ENCODE peak calls at places on chromosomes 4 and X, in six cellular contexts. C, N, I, V, G and K are unnamed samples.

GRCh38 chr4:132809298-132810032 is 339.6 kb upstream of the PCDH10 start:
- DNase-seq in C (no peak), N (no peak), I (no peak), V (no peak), G (no peak), K (peak; percentile 91)

GRCh38 chrX:133215747-133216146 is 2.4 kb downstream of the TFDP3 start:
- DNase-seq in C (no peak), N (no peak), I (peak; percentile 2), V (no peak), G (no peak), K (no peak)

GRCh38 chr4:186485621-186486062 is 69.7 kb downstream of the MTNR1A start:
- DNase-seq in C (no peak), N (peak; percentile 21), I (peak; percentile 19), V (no peak), G (no peak), K (no peak)

GRCh38 chr4:80846210-80846609 is 184.3 kb upstream of the BMP3 start:
- DNase-seq in C (no peak), N (no peak), I (no peak), V (no peak), G (no peak), K (no peak)

GRCh38 chrX:7617994-7618393 is 225.0 kb upstream of the VCX start:
- DNase-seq in C (no peak), N (no peak), I (no peak), V (no peak), G (no peak), K (no peak)

GRCh38 chr4:52824603-52825310 is 37.4 kb upstream of the RASL11B start:
- DNase-seq in C (no peak), N (no peak), I (peak; percentile 85), V (no peak), G (peak; percentile 38), K (peak; percentile 91)

GRCh38 chrX:110987292-110987691 is 108.7 kb upstream of the PAK3 start:
- DNase-seq in C (no peak), N (no peak), I (no peak), V (no peak), G (no peak), K (no peak)

GRCh38 chr4:48342559-48342878 is 1.2 kb downstream of the SLAIN2 start:
- DNase-seq in C (no peak), N (no peak), I (no peak), V (no peak), G (no peak), K (no peak)

GRCh38 chr4:7202391-7202790 is 10.1 kb downstream of the SORCS2 start:
- DNase-seq in C (no peak), N (no peak), I (peak; percentile 37), V (peak; percentile 0), G (no peak), K (no peak)

GRCh38 chr4:169971456-169972015 is 54.7 kb downstream of the MFAP3L start:
- DNase-seq in C (no peak), N (peak; percentile 39), I (no peak), V (no peak), G (no peak), K (no peak)

GRCh38 chrX:150870487-150871340 is 27.8 kb downstream of the CD99L2 start:
- DNase-seq in C (no peak), N (no peak), I (peak; percentile 38), V (no peak), G (no peak), K (no peak)

GRCh38 chr4:141684785-141685184 is 48.4 kb downstream of the IL15 start:
- DNase-seq in C (no peak), N (no peak), I (peak; percentile 73), V (no peak), G (no peak), K (no peak)

GRCh38 chr4:13368262-13368661 is 115.9 kb downstream of the RAB28 start:
- DNase-seq in C (no peak), N (no peak), I (peak; percentile 12), V (no peak), G (no peak), K (no peak)

GRCh38 chr4:186765138-186765537 is 41.5 kb upstream of the FAT1 start:
- DNase-seq in C (peak; percentile 24), N (no peak), I (peak; percentile 20), V (no peak), G (no peak), K (no peak)

GRCh38 chr4:128848461-128848860 is 39.0 kb downstream of the JADE1 start:
- DNase-seq in C (no peak), N (no peak), I (no peak), V (no peak), G (no peak), K (no peak)

DNA sequence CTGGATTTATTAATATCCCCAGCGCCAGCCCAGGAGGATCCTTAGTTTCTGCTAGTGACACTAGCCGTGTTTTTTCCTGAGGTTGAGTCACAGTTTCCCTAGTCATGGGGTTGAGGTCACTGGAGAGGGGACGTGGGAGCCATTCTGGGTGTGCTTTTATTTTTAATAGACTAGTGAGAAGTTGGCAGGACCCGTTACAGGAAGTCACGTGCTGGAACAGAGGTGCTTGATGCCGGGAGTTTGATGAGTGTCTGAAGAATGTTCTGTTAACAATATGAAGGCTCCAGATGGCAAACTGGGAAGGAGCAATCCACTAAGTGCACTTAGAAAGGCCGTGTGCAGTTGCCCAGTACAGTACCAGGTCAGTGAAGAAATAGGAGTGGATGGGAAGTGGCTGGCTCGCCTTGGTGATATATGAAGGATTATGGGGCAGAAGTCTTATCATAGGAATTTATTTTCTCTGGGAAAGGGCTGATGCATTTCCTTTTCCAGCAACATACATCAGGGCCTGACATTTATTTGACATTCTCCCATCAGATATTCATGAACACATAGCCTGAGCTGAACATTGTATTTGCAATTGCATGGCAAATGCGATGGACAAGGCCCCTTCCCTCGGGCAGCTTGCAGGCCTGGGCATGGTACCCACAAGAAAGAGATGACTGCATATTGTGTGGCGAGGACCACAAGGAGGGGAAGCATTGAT is 291.8 kb downstream of the FBXW7 start:
- DNase-seq in C (no peak), N (peak; percentile 73), I (no peak), V (peak; percentile 60), G (no peak), K (peak; percentile 89)
- TF ChIP-seq CTCF in C (no peak), N (no peak), I (no peak), V (no peak), G (no peak), K (no peak)

GRCh38 chr4:74109894-74110605 is 11.1 kb upstream of the CXCL2 start:
- DNase-seq in C (no peak), N (no peak), I (peak; percentile 93), V (no peak), G (no peak), K (no peak)

GRCh38 chr4:74110670-74111069 is 11.7 kb upstream of the CXCL2 start:
- DNase-seq in C (no peak), N (no peak), I (no peak), V (no peak), G (no peak), K (no peak)

GRCh38 chr4:74108457-74109115 is 9.6 kb upstream of the CXCL2 start:
- DNase-seq in C (no peak), N (no peak), I (no peak), V (no peak), G (no peak), K (no peak)

GRCh38 chr4:74111576-74111975 is 12.6 kb upstream of the CXCL2 start:
- DNase-seq in C (no peak), N (no peak), I (no peak), V (no peak), G (no peak), K (no peak)

DNA sequence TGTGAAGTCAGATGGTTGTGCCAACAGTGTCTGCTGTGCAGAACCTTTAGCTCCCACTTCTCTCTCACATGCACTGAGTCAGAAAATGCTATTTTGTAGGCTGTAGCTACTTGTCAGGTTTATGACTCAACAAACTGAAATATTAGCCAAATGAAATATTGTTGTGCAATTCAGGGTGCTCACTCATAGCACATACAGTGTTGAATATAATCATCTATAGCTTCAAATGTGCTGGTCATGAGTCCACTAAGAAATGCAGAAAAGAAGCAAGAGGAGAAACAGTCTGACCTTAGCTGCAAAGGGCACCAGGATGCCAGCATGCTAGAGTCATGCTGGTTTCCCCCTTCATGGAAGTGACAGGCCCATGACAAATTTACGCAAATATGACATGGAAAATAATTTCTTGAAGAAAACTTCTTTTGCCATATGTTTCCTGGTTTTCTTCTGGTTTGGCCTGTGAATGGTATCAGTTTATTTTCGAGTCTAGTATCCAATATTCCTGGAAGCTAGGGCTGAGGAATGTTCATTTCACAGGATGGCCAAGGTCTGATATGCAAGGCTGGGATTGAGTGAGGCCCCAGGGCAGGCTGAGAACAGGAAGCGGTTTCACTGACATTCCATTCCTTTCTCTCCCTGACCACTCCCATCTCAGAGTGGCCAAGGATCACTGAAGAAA is 10.3 kb upstream of the CXCL2 start:
- DNase-seq in C (no peak), N (peak; percentile 70), I (peak; percentile 97), V (no peak), G (no peak), K (no peak)
- TF ChIP-seq POLR2A in C (no peak), N (no peak), I (peak; percentile 7), V (no peak), G (no peak), K (no peak)

DNA sequence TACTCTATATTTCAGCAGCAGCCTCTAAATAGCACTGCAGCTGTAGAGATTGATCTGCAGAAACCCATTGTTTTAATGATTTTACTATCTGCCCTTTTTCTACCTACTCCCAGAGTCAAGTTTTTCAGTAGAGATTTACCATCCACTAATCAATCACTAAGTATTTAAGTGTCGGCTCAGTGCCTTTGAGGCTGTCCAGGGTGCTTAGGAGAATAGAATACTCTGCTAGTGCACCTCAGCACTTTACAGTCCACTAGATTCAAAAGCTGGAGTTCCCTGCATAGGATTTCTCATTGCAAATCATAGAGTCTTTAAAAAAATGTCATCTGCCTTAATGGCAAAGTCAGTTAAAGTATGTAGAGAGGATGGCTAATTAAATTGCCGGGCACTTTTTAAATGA is 29.6 kb upstream of the ANAPC4 start:
- DNase-seq in C (no peak), N (no peak), I (no peak), V (no peak), G (no peak), K (no peak)
- TF ChIP-seq CTCF in C (no peak), N (no peak), I (no peak), V (no peak), G (no peak), K (no peak)

DNA sequence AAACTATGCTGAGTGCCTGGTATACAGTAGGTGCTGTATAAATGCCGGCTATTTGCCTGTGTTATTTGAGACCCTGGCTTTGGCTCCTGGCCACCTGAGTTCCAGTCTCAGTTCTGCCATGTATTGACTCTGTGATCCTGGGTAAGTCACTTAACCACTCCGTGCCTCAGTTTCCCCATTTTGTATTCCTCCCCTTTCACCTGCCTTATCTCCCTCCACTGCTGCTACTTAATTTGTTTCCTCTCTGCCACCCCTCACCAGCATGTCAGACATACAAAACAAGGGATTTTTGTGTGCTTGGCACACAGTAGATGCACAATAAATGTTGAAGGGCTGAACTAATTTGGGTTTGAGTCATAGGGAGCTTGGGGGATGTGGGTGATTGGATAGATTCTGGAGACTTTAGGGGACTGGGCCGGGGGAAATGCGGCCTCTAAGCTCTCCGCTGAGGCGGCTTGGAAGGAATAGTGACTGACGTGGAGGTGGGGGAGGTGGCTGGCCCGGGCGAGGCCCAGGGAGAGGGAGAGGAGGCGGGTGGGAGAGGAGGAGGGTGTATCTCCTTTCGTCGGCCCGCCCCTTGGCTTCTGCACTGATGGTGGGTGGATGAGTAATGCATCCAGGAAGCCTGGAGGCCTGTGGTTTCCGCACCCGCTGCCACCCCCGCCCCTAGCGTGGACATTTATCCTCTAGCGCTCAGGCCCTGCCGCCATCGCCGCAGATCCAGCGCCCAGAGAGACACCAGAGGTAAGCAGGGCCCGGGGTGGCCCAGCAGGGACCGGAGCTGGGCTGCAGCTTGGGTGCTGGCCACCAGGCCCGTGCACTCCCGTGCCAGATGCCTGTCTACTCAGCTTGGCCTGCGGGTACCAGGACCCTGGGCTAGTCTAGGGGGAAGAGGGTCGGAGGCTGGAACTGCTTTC is at the start of gene TIMP1:
- DNase-seq in C (peak; percentile 79), N (peak; percentile 88), I (peak; percentile 93), V (peak; percentile 96), G (peak; percentile 71), K (peak; percentile 96)
- TF ChIP-seq POLR2A in C (peak; percentile 62), N (peak; percentile 44), I (peak; percentile 95), V (peak; percentile 58), G (no peak), K (no peak)

GRCh38 chrX:67892391-67892790 is 348.6 kb downstream of the AR start:
- DNase-seq in C (no peak), N (no peak), I (no peak), V (no peak), G (no peak), K (no peak)
- TF ChIP-seq CTCF in C (no peak), N (no peak), I (no peak), V (no peak), G (no peak), K (no peak)